ENCODE peak calls at places on chromosomes 16 and 17, in ten cellular contexts. One of them, this sample, is unnamed.
A peak's percentile ranks its signal among the peaks of the same experiment; 100 is the strongest.

GRCh38 chr17:77930780-77931768 is 27.4 kb upstream of the TNRC6C start:
- DNase-seq in ovary: no peak
- DNase-seq in mammary epithelial cell: no peak
- DNase-seq in A673: no peak
- DNase-seq in body of pancreas: no peak
- DNase-seq in esophagus squamous epithelium: no peak
- DNase-seq in kidney: no peak
- DNase-seq in psoas muscle: no peak
- DNase-seq in trophoblast cell: no peak
- DNase-seq in AG04450: no peak
- DNase-seq in this sample: no peak

GRCh38 chr17:149231-149630 is 11.9 kb downstream of the SCGB1C2 start:
- DNase-seq in ovary: peak; percentile 0
- DNase-seq in mammary epithelial cell: no peak
- DNase-seq in A673: no peak
- DNase-seq in body of pancreas: no peak
- DNase-seq in esophagus squamous epithelium: no peak
- DNase-seq in kidney: no peak
- DNase-seq in psoas muscle: no peak
- DNase-seq in trophoblast cell: no peak
- DNase-seq in AG04450: no peak
- DNase-seq in this sample: no peak

GRCh38 chr16:56041556-56042140 is 149.6 kb upstream of the GNAO1 start:
- DNase-seq in ovary: no peak
- DNase-seq in mammary epithelial cell: peak; percentile 36
- DNase-seq in A673: peak; percentile 10
- DNase-seq in body of pancreas: peak; percentile 39
- DNase-seq in esophagus squamous epithelium: no peak
- DNase-seq in kidney: no peak
- DNase-seq in psoas muscle: no peak
- DNase-seq in trophoblast cell: peak; percentile 63
- DNase-seq in AG04450: no peak
- DNase-seq in this sample: peak; percentile 15

GRCh38 chr16:56844056-56844455 is 21.0 kb upstream of the SLC12A3 start:
- DNase-seq in ovary: no peak
- DNase-seq in mammary epithelial cell: no peak
- DNase-seq in A673: no peak
- DNase-seq in body of pancreas: no peak
- DNase-seq in esophagus squamous epithelium: no peak
- DNase-seq in kidney: no peak
- DNase-seq in psoas muscle: no peak
- DNase-seq in trophoblast cell: peak; percentile 29
- DNase-seq in AG04450: no peak
- DNase-seq in this sample: no peak

GRCh38 chr17:30344283-30345088 is 10.6 kb upstream of the TMIGD1 start:
- DNase-seq in ovary: peak; percentile 21
- DNase-seq in mammary epithelial cell: peak; percentile 32
- DNase-seq in A673: no peak
- DNase-seq in body of pancreas: peak; percentile 77
- DNase-seq in esophagus squamous epithelium: no peak
- DNase-seq in kidney: no peak
- DNase-seq in psoas muscle: no peak
- DNase-seq in trophoblast cell: no peak
- DNase-seq in AG04450: no peak
- DNase-seq in this sample: peak; percentile 41

GRCh38 chr16:68134644-68135043 is 49.5 kb downstream of the NFATC3 start:
- DNase-seq in ovary: no peak
- DNase-seq in mammary epithelial cell: no peak
- DNase-seq in A673: no peak
- DNase-seq in body of pancreas: no peak
- DNase-seq in esophagus squamous epithelium: no peak
- DNase-seq in kidney: no peak
- DNase-seq in psoas muscle: no peak
- DNase-seq in trophoblast cell: no peak
- DNase-seq in AG04450: no peak
- DNase-seq in this sample: no peak

GRCh38 chr17:76681222-76682137 is 29.3 kb downstream of the MXRA7 start:
- DNase-seq in ovary: peak; percentile 82
- DNase-seq in mammary epithelial cell: peak; percentile 48
- DNase-seq in A673: peak; percentile 76
- DNase-seq in body of pancreas: peak; percentile 78
- DNase-seq in esophagus squamous epithelium: no peak
- DNase-seq in kidney: peak; percentile 80
- DNase-seq in psoas muscle: peak; percentile 74
- DNase-seq in trophoblast cell: peak; percentile 80
- DNase-seq in AG04450: peak; percentile 42
- DNase-seq in this sample: peak; percentile 73

GRCh38 chr16:55386534-55387296 is 62.7 kb downstream of the IRX6 start:
- DNase-seq in ovary: no peak
- DNase-seq in mammary epithelial cell: peak; percentile 77
- DNase-seq in A673: no peak
- DNase-seq in body of pancreas: no peak
- DNase-seq in esophagus squamous epithelium: no peak
- DNase-seq in kidney: no peak
- DNase-seq in psoas muscle: no peak
- DNase-seq in trophoblast cell: peak; percentile 25
- DNase-seq in AG04450: no peak
- DNase-seq in this sample: no peak

GRCh38 chr17:40556884-40557414 is 8.3 kb downstream of the CCR7 start:
- DNase-seq in ovary: peak; percentile 40
- DNase-seq in mammary epithelial cell: no peak
- DNase-seq in A673: no peak
- DNase-seq in body of pancreas: no peak
- DNase-seq in esophagus squamous epithelium: no peak
- DNase-seq in kidney: peak; percentile 89
- DNase-seq in psoas muscle: peak; percentile 62
- DNase-seq in trophoblast cell: no peak
- DNase-seq in AG04450: no peak
- DNase-seq in this sample: peak; percentile 77

GRCh38 chr17:50609376-50610074 is 25.2 kb upstream of the ABCC3 start:
- DNase-seq in ovary: no peak
- DNase-seq in mammary epithelial cell: no peak
- DNase-seq in A673: no peak
- DNase-seq in body of pancreas: no peak
- DNase-seq in esophagus squamous epithelium: no peak
- DNase-seq in kidney: no peak
- DNase-seq in psoas muscle: no peak
- DNase-seq in trophoblast cell: no peak
- DNase-seq in AG04450: no peak
- DNase-seq in this sample: no peak

GRCh38 chr17:4180791-4181190 is 37.8 kb downstream of the CYB5D2 start:
- DNase-seq in ovary: no peak
- DNase-seq in mammary epithelial cell: no peak
- DNase-seq in A673: peak; percentile 68
- DNase-seq in body of pancreas: no peak
- DNase-seq in esophagus squamous epithelium: no peak
- DNase-seq in kidney: no peak
- DNase-seq in psoas muscle: no peak
- DNase-seq in trophoblast cell: no peak
- DNase-seq in AG04450: no peak
- DNase-seq in this sample: peak; percentile 42

GRCh38 chr17:69557339-69557738 is 142.8 kb downstream of the MAP2K6 start:
- DNase-seq in ovary: no peak
- DNase-seq in mammary epithelial cell: no peak
- DNase-seq in A673: no peak
- DNase-seq in body of pancreas: no peak
- DNase-seq in esophagus squamous epithelium: no peak
- DNase-seq in kidney: no peak
- DNase-seq in psoas muscle: no peak
- DNase-seq in trophoblast cell: no peak
- DNase-seq in AG04450: no peak
- DNase-seq in this sample: no peak

GRCh38 chr17:17628388-17629008 is 37.0 kb upstream of the PEMT start:
- DNase-seq in ovary: no peak
- DNase-seq in mammary epithelial cell: no peak
- DNase-seq in A673: no peak
- DNase-seq in body of pancreas: no peak
- DNase-seq in esophagus squamous epithelium: no peak
- DNase-seq in kidney: no peak
- DNase-seq in psoas muscle: no peak
- DNase-seq in trophoblast cell: peak; percentile 34
- DNase-seq in AG04450: no peak
- DNase-seq in this sample: no peak

GRCh38 chr17:4087911-4088693 is 54.7 kb downstream of the ZZEF1 start:
- DNase-seq in ovary: no peak
- DNase-seq in mammary epithelial cell: peak; percentile 37
- DNase-seq in A673: no peak
- DNase-seq in body of pancreas: no peak
- DNase-seq in esophagus squamous epithelium: no peak
- DNase-seq in kidney: no peak
- DNase-seq in psoas muscle: peak; percentile 54
- DNase-seq in trophoblast cell: peak; percentile 40
- DNase-seq in AG04450: no peak
- DNase-seq in this sample: no peak

DNA sequence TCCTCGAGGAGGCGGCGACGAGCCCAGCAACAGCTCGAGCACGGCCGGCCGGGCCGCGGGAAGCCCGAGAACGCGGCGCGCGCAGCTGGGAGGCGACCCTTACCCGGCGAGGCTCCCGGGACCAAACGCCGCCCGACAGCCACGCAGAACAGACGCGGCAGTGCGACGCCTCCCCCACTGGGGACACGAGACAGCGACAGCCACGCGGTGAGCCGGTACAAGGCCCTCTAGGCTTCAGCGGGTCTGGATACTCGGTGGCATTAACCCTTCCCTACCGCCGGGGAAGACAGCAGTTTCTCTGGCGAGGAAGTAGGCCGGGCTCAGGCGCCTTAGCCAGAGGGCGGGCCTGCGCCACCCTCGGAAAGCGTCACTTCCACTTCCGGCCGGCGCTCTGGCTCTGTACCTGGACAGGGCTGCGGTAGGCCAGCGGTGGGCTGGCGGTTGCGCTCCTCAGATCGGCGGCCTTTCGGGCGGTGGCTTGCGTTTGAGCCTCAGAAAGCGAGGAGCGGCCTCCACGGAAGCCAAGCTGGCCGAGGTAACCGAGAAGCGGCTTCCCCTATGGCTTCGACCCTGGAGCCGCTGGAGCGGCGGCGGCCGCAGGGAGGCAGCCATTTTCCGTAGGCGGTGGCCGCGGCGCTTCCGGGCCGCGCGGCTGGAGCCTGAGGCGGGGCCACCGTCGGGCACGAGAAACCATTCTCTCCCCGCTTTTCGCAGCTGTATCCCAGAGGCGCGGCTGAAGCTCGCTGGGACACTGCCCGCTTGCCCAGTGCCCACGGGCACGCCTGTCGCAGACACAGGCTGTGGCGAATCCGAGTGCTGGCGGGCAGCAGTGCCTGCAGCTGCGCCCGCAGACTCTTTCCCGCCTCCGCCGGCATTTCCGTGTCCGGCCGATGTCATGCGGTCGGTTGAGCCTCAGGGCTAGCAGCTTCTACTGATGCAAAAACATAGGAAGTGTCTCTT is at the start of the genes TIGD7 and ZNF75A:
- DNase-seq in ovary: peak; percentile 83
- DNase-seq in mammary epithelial cell: peak; percentile 87
- DNase-seq in A673: peak; percentile 94
- DNase-seq in body of pancreas: peak; percentile 82
- DNase-seq in esophagus squamous epithelium: peak; percentile 35
- DNase-seq in kidney: peak; percentile 96
- DNase-seq in psoas muscle: peak; percentile 93
- DNase-seq in trophoblast cell: peak; percentile 86
- DNase-seq in AG04450: peak; percentile 66
- DNase-seq in this sample: peak; percentile 89
- H3K9me3 ChIP-seq in ovary: peaks cover 45% of the 10 kb centered on the region
- H3K9me3 ChIP-seq in mammary epithelial cell: peaks cover 45% of the 10 kb centered on the region
- H3K9me3 ChIP-seq in A673: peaks cover 78% of the 10 kb centered on the region
- H3K9me3 ChIP-seq in body of pancreas: peaks cover 2% of the 10 kb centered on the region
- H3K9me3 ChIP-seq in esophagus squamous epithelium: no peaks in the 10 kb centered on the region
- H3K9me3 ChIP-seq in kidney: peaks cover 59% of the 10 kb centered on the region
- H3K9me3 ChIP-seq in psoas muscle: peaks cover 58% of the 10 kb centered on the region
- H3K9me3 ChIP-seq in trophoblast cell: peaks cover 25% of the 10 kb centered on the region
- H3K9me3 ChIP-seq in AG04450: peaks cover 72% of the 10 kb centered on the region
- H3K9me3 ChIP-seq in this sample: no peaks in the 10 kb centered on the region

GRCh38 chr16:79769320-79770243 is 169.0 kb upstream of the MAF start:
- DNase-seq in ovary: no peak
- DNase-seq in mammary epithelial cell: no peak
- DNase-seq in A673: no peak
- DNase-seq in body of pancreas: no peak
- DNase-seq in esophagus squamous epithelium: no peak
- DNase-seq in kidney: no peak
- DNase-seq in psoas muscle: no peak
- DNase-seq in trophoblast cell: no peak
- DNase-seq in AG04450: no peak
- DNase-seq in this sample: no peak
- H3K9me3 ChIP-seq in ovary: no peaks in the 10 kb centered on the region
- H3K9me3 ChIP-seq in mammary epithelial cell: no peaks in the 10 kb centered on the region
- H3K9me3 ChIP-seq in A673: no peaks in the 10 kb centered on the region
- H3K9me3 ChIP-seq in body of pancreas: no peaks in the 10 kb centered on the region
- H3K9me3 ChIP-seq in esophagus squamous epithelium: no peaks in the 10 kb centered on the region
- H3K9me3 ChIP-seq in kidney: no peaks in the 10 kb centered on the region
- H3K9me3 ChIP-seq in psoas muscle: no peaks in the 10 kb centered on the region
- H3K9me3 ChIP-seq in trophoblast cell: no peaks in the 10 kb centered on the region
- H3K9me3 ChIP-seq in AG04450: no peaks in the 10 kb centered on the region
- H3K9me3 ChIP-seq in this sample: no peaks in the 10 kb centered on the region

DNA sequence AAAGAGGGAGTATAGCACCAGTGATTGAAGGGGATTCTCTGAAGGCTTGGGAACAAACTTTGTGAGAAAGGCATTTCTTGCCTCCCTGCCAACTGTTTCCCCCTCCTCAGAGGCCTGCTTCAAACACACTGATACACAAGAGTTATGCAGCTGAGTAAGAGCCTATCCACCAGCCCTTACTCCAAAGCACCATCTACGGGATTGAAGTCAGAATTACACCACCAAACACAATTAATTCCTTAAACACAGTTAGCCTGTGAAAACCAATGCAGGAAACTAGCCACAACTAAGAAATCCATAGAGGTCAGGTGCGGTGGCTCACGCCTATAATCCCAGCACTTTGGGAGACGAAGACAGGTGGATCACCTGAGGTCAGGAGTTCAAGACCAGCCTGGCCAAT is 138.3 kb downstream of the SHCBP1 start:
- DNase-seq in ovary: no peak
- DNase-seq in mammary epithelial cell: no peak
- DNase-seq in A673: no peak
- DNase-seq in body of pancreas: no peak
- DNase-seq in esophagus squamous epithelium: no peak
- DNase-seq in kidney: no peak
- DNase-seq in psoas muscle: no peak
- DNase-seq in trophoblast cell: no peak
- DNase-seq in AG04450: no peak
- DNase-seq in this sample: no peak
- H3K9me3 ChIP-seq in ovary: no peaks in the 10 kb centered on the region
- H3K9me3 ChIP-seq in mammary epithelial cell: peaks cover 3% of the 10 kb centered on the region
- H3K9me3 ChIP-seq in A673: peaks cover 8% of the 10 kb centered on the region
- H3K9me3 ChIP-seq in body of pancreas: no peaks in the 10 kb centered on the region
- H3K9me3 ChIP-seq in esophagus squamous epithelium: no peaks in the 10 kb centered on the region
- H3K9me3 ChIP-seq in kidney: peaks cover 3% of the 10 kb centered on the region
- H3K9me3 ChIP-seq in psoas muscle: no peaks in the 10 kb centered on the region
- H3K9me3 ChIP-seq in trophoblast cell: peaks cover 13% of the 10 kb centered on the region
- H3K9me3 ChIP-seq in AG04450: peaks cover 11% of the 10 kb centered on the region
- H3K9me3 ChIP-seq in this sample: peaks cover 44% of the 10 kb centered on the region

DNA sequence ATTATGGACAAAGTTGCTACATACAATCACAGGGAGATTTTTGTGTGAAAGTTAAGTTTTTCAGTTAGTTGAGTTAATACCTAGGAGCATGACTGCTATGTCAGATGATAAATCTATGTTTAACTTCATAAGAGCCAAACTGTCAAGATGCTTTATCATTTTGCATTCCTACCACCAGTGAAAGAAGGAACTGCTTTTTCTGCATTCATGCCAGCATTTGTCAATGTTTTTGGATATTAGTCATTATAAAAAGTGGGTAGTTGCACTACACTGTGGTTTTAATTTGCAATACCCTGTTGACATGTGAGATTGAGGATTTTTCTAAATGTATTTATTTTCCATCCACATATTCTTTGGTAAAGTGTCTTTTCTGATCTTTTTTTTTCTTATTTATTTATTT is 434.0 kb upstream of the MON1B start:
- DNase-seq in ovary: no peak
- DNase-seq in mammary epithelial cell: peak; percentile 36
- DNase-seq in A673: no peak
- DNase-seq in body of pancreas: no peak
- DNase-seq in esophagus squamous epithelium: no peak
- DNase-seq in kidney: no peak
- DNase-seq in psoas muscle: no peak
- DNase-seq in trophoblast cell: peak; percentile 39
- DNase-seq in AG04450: no peak
- DNase-seq in this sample: no peak
- H3K9me3 ChIP-seq in ovary: no peaks in the 10 kb centered on the region
- H3K9me3 ChIP-seq in mammary epithelial cell: no peaks in the 10 kb centered on the region
- H3K9me3 ChIP-seq in A673: peaks cover 11% of the 10 kb centered on the region
- H3K9me3 ChIP-seq in body of pancreas: no peaks in the 10 kb centered on the region
- H3K9me3 ChIP-seq in esophagus squamous epithelium: no peaks in the 10 kb centered on the region
- H3K9me3 ChIP-seq in kidney: no peaks in the 10 kb centered on the region
- H3K9me3 ChIP-seq in psoas muscle: no peaks in the 10 kb centered on the region
- H3K9me3 ChIP-seq in trophoblast cell: no peaks in the 10 kb centered on the region
- H3K9me3 ChIP-seq in AG04450: no peaks in the 10 kb centered on the region
- H3K9me3 ChIP-seq in this sample: no peaks in the 10 kb centered on the region